ENCODE peak calls at places on chromosome X, in nine cellular contexts. Z is activated CD4-positive, alpha-beta T cell treated with anti-CD3 and anti-CD28 coated beads for 24 hours; I is KG1; V is A549; D is uterus; Q is midbrain; N is pancreas; P is BJ; Y is Ammon's horn. A is an unnamed sample.
A peak's percentile ranks its signal among the peaks of the same experiment; 100 is the strongest.

GRCh38 chrX:64342811-64343210 is 52.4 kb downstream of the MTMR8 start:
- DNase-seq in Z (no peak), I (no peak), V (no peak), D (no peak), Q (no peak), N (no peak), P (no peak), Y (no peak), A (no peak)

GRCh38 chrX:153735274-153735673 is 10.6 kb downstream of the ABCD1 start:
- DNase-seq in Z (no peak), I (no peak), V (no peak), D (no peak), Q (no peak), N (peak; percentile 4), P (no peak), Y (no peak), A (no peak)

GRCh38 chrX:117892469-117892868 is 224.1 kb downstream of the KLHL13 start:
- DNase-seq in Z (no peak), I (no peak), V (no peak), D (no peak), Q (no peak), N (no peak), P (no peak), Y (no peak), A (no peak)

GRCh38 chrX:623599-624323 is 6.8 kb upstream of the SHOX start:
- DNase-seq in Z (no peak), I (no peak), V (no peak), D (no peak), Q (no peak), N (no peak), P (no peak), Y (no peak), A (no peak)

GRCh38 chrX:65706041-65706828 is 38.8 kb downstream of the MSN start:
- DNase-seq in Z (peak; percentile 30), I (no peak), V (peak; percentile 30), D (no peak), Q (no peak), N (no peak), P (no peak), Y (no peak), A (no peak)

GRCh38 chrX:149908308-149908707 is 21.1 kb upstream of the HSFX4 start:
- DNase-seq in Z (no peak), I (no peak), V (no peak), D (no peak), Q (no peak), N (no peak), P (no peak), Y (no peak), A (no peak)

GRCh38 chrX:10156199-10157031 is at the start of gene CLCN4:
- DNase-seq in Z (no peak), I (no peak), V (peak; percentile 59), D (peak; percentile 30), Q (peak; percentile 86), N (peak; percentile 80), P (no peak), Y (peak; percentile 79), A (no peak)

GRCh38 chrX:2541603-2542002 is 40.8 kb upstream of the DHRSX start:
- DNase-seq in Z (no peak), I (no peak), V (no peak), D (no peak), Q (no peak), N (no peak), P (no peak), Y (no peak), A (no peak)

GRCh38 chrX:47456080-47456479 is 26.9 kb downstream of the ZNF41 start:
- DNase-seq in Z (no peak), I (no peak), V (no peak), D (no peak), Q (no peak), N (no peak), P (no peak), Y (no peak), A (no peak)

GRCh38 chrX:113966791-113967190 is 617.1 kb upstream of the HTR2C start:
- DNase-seq in Z (no peak), I (no peak), V (no peak), D (no peak), Q (no peak), N (no peak), P (no peak), Y (no peak), A (no peak)

GRCh38 chrX:132967049-132967448 is 8.6 kb upstream of the HS6ST2 start:
- DNase-seq in Z (no peak), I (no peak), V (no peak), D (no peak), Q (no peak), N (no peak), P (no peak), Y (no peak), A (no peak)

GRCh38 chrX:129636175-129636681 is 18.5 kb downstream of the APLN start:
- DNase-seq in Z (no peak), I (no peak), V (no peak), D (no peak), Q (no peak), N (no peak), P (no peak), Y (no peak), A (no peak)

GRCh38 chrX:139932077-139932900 is 564 bp downstream of the ATP11C start:
- DNase-seq in Z (no peak), I (no peak), V (peak; percentile 33), D (peak; percentile 44), Q (peak; percentile 6), N (peak; percentile 78), P (no peak), Y (peak; percentile 29), A (no peak)